ENCODE peak calls at places on chromosomes 4 and X, in ten cellular contexts. G is GM12892, K is H1, B is GM12891, F is stomach, J is upper lobe of left lung, Q is SK-N-MC, O is breast epithelium, W is esophagus muscularis mucosa, H is transverse colon. D is an unnamed sample.

GRCh38 chrX:41558531-41558930 is 111.4 kb downstream of the NYX start:
- DNase-seq in G (no peak), K (no peak), B (no peak), F (no peak), J (no peak), Q (no peak), O (no peak), W (no peak), H (no peak), D (no peak)

GRCh38 chr4:56683455-56683854 is 2.4 kb upstream of the HOPX start:
- DNase-seq in G (no peak), K (no peak), B (no peak), F (no peak), J (no peak), Q (no peak), O (no peak), W (no peak), H (no peak), D (no peak)

GRCh38 chr4:69874507-69874906 is 14.6 kb upstream of the SULT1E1 start:
- DNase-seq in G (no peak), K (no peak), B (no peak), F (no peak), J (no peak), Q (no peak), O (no peak), W (no peak), H (no peak), D (no peak)

GRCh38 chrX:111010151-111010550 is 85.8 kb upstream of the PAK3 start:
- DNase-seq in G (no peak), K (no peak), B (no peak), F (no peak), J (no peak), Q (no peak), O (no peak), W (no peak), H (no peak), D (no peak)

GRCh38 chr4:140637836-140638235 is 69.1 kb upstream of the UCP1 start:
- DNase-seq in G (no peak), K (no peak), B (no peak), F (no peak), J (no peak), Q (no peak), O (no peak), W (no peak), H (peak), D (no peak)

GRCh38 chr4:122500852-122501501 is 44.5 kb upstream of the IL2 start:
- DNase-seq in G (no peak), K (no peak), B (no peak), F (peak), J (no peak), Q (no peak), O (no peak), W (no peak), H (no peak), D (no peak)

GRCh38 chrX:73126240-73126639 is 46.9 kb upstream of the PABPC1L2A start:
- DNase-seq in G (no peak), K (no peak), B (no peak), F (no peak), J (no peak), Q (no peak), O (no peak), W (no peak), H (peak), D (no peak)

GRCh38 chr4:47668810-47669408 is 169.0 kb downstream of the CORIN start:
- DNase-seq in G (peak), K (no peak), B (no peak), F (no peak), J (no peak), Q (peak), O (no peak), W (no peak), H (no peak), D (no peak)

GRCh38 chr4:116358633-116359222 is 726.6 kb downstream of the TRAM1L1 start:
- DNase-seq in G (peak), K (peak), B (peak), F (peak), J (no peak), Q (peak), O (no peak), W (no peak), H (peak), D (no peak)

GRCh38 chr4:141022221-141022760 is 111.0 kb downstream of the RNF150 start:
- DNase-seq in G (no peak), K (no peak), B (no peak), F (no peak), J (no peak), Q (no peak), O (no peak), W (no peak), H (no peak), D (no peak)

GRCh38 chrX:107700317-107700774 is 72.0 kb downstream of the PRPS1 start:
- DNase-seq in G (no peak), K (no peak), B (no peak), F (no peak), J (no peak), Q (no peak), O (no peak), W (no peak), H (no peak), D (peak)

GRCh38 chrX:137566746-137567473 is 983 bp downstream of the ZIC3 start:
- DNase-seq in G (no peak), K (no peak), B (no peak), F (no peak), J (peak), Q (no peak), O (no peak), W (no peak), H (no peak), D (no peak)

GRCh38 chrX:97374266-97374665 is 490.6 kb downstream of the RPA4 start:
- DNase-seq in G (no peak), K (no peak), B (no peak), F (no peak), J (no peak), Q (no peak), O (no peak), W (no peak), H (no peak), D (no peak)

GRCh38 chr4:39976945-39977488 is 694 bp downstream of the PDS5A start:
- DNase-seq in G (peak), K (no peak), B (peak), F (peak), J (peak), Q (no peak), O (peak), W (no peak), H (peak), D (peak)

GRCh38 chrX:137432609-137433008 is 133.3 kb upstream of the ZIC3 start:
- DNase-seq in G (no peak), K (no peak), B (no peak), F (no peak), J (no peak), Q (no peak), O (no peak), W (no peak), H (no peak), D (no peak)

GRCh38 chr4:24482871-24483270 is 101.5 kb downstream of the DHX15 start:
- DNase-seq in G (no peak), K (no peak), B (no peak), F (no peak), J (no peak), Q (no peak), O (no peak), W (no peak), H (no peak), D (no peak)

GRCh38 chr4:185716008-185716976 is 95.7 kb downstream of the SORBS2 start:
- DNase-seq in G (no peak), K (no peak), B (no peak), F (no peak), J (no peak), Q (no peak), O (no peak), W (no peak), H (no peak), D (no peak)

GRCh38 chr4:40840985-40841571 is 91.3 kb downstream of the NSUN7 start:
- DNase-seq in G (no peak), K (peak), B (no peak), F (peak), J (no peak), Q (peak), O (peak), W (no peak), H (peak), D (peak)

DNA sequence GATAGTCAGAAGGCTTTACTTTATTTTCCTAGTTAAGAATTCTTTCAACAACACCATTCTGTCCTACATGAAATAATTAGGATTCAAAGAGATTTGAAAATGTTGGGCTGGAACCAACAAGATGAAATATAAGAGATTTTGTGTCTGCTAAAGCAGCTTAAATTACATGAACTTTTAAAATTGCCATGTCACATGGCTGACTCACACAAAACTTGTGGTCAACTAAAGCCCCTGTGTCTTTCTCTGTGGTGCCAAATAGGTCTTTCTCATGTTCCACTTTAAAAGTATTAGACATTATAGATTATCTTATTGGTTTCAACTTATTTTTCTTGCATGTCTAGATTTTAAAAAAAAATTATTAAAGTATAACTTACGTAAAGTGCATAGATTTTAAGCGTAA is 60.8 kb upstream of the FHL1 start:
- DNase-seq in G (no peak), K (no peak), B (no peak), F (no peak), J (no peak), Q (no peak), O (no peak), W (no peak), H (no peak), D (no peak)
- TF ChIP-seq POLR2AphosphoS5 in G (no peak), K (no peak), B (no peak), F (no peak), J (no peak), Q (no peak), O (no peak), W (no peak), H (no peak), D (no peak)

DNA sequence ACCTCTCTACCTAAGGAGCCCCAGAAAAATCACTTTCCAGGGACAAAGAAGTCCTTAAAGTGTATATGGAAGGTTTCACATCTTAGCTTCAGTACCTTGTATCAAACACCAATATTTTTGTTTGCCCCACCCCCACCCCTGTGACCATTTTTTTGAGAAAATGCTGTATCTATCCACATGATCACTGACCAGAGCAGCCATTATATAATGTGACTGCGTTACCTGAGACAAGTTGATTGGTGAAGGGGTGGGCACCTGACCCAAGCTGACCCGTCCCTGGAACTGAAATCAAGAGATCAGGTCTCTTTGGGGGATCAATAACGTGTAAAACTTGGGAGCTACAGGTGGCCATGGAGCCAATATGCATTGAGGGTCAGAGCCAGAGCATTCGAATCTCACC is 10.7 kb downstream of the TIFA start:
- DNase-seq in G (no peak), K (no peak), B (no peak), F (no peak), J (no peak), Q (no peak), O (no peak), W (no peak), H (no peak), D (no peak)
- TF ChIP-seq POLR2AphosphoS5 in G (peak), K (no peak), B (peak), F (no peak), J (no peak), Q (no peak), O (no peak), W (no peak), H (no peak), D (no peak)

GRCh38 chr4:26787461-26788340 is 72.9 kb upstream of the STIM2 start:
- DNase-seq in G (no peak), K (peak), B (no peak), F (peak), J (no peak), Q (no peak), O (no peak), W (no peak), H (peak), D (no peak)
- TF ChIP-seq POLR2AphosphoS5 in G (no peak), K (no peak), B (no peak), F (no peak), J (no peak), Q (no peak), O (no peak), W (no peak), H (no peak), D (no peak)

GRCh38 chr4:99323761-99324160 is 2.6 kb upstream of the ADH1B start:
- DNase-seq in G (no peak), K (no peak), B (no peak), F (no peak), J (no peak), Q (no peak), O (no peak), W (no peak), H (no peak), D (peak)
- TF ChIP-seq POLR2AphosphoS5 in G (no peak), K (no peak), B (no peak), F (peak), J (peak), Q (no peak), O (peak), W (peak), H (peak), D (peak)

GRCh38 chr4:148067307-148067916 is 335.5 kb downstream of the ARHGAP10 start:
- DNase-seq in G (no peak), K (no peak), B (no peak), F (no peak), J (no peak), Q (no peak), O (no peak), W (no peak), H (no peak), D (no peak)
- TF ChIP-seq POLR2AphosphoS5 in G (no peak), K (no peak), B (no peak), F (no peak), J (no peak), Q (no peak), O (no peak), W (no peak), H (no peak), D (no peak)

GRCh38 chr4:186845137-186845842 is 121.6 kb upstream of the FAT1 start:
- DNase-seq in G (no peak), K (no peak), B (no peak), F (no peak), J (no peak), Q (no peak), O (no peak), W (no peak), H (peak), D (peak)
- TF ChIP-seq POLR2AphosphoS5 in G (no peak), K (no peak), B (no peak), F (no peak), J (no peak), Q (no peak), O (no peak), W (no peak), H (peak), D (no peak)

GRCh38 chr4:83591730-83592129 is 55.8 kb downstream of the GPAT3 start:
- DNase-seq in G (no peak), K (no peak), B (no peak), F (no peak), J (no peak), Q (no peak), O (no peak), W (no peak), H (no peak), D (no peak)
- TF ChIP-seq POLR2AphosphoS5 in G (no peak), K (no peak), B (no peak), F (no peak), J (no peak), Q (no peak), O (no peak), W (no peak), H (no peak), D (no peak)

DNA sequence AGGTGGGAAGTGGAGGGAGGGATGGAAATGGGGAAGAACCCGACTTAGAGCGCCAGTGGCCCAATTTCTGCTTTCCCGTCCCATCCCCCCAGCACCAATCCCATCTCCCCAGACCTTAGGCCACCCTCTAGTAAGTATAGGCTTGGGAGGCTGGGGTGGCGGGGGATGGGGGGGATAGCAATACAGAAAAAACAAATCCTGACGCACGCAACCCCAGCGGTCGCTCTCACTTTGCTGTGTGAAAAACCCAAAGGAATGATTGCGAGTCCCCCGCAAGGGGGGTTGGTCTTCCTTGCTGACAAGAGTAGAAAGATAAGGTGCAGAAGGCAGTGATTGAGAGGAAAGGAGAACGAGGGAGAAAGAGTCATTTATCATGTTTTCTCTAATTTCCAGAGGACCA is 854 bp downstream of the CPE start:
- DNase-seq in G (no peak), K (no peak), B (no peak), F (no peak), J (no peak), Q (no peak), O (no peak), W (no peak), H (no peak), D (no peak)
- TF ChIP-seq POLR2AphosphoS5 in G (no peak), K (no peak), B (no peak), F (no peak), J (no peak), Q (no peak), O (no peak), W (no peak), H (no peak), D (no peak)

GRCh38 chr4:2937146-2937857 is 25.9 kb downstream of the NOP14 start:
- DNase-seq in G (no peak), K (no peak), B (no peak), F (peak), J (no peak), Q (no peak), O (peak), W (no peak), H (peak), D (peak)
- TF ChIP-seq POLR2AphosphoS5 in G (peak), K (peak), B (peak), F (no peak), J (peak), Q (no peak), O (peak), W (peak), H (no peak), D (no peak)

GRCh38 chr4:16693641-16694040 is 204.8 kb downstream of the LDB2 start:
- DNase-seq in G (no peak), K (no peak), B (no peak), F (no peak), J (no peak), Q (no peak), O (no peak), W (no peak), H (no peak), D (no peak)
- TF ChIP-seq POLR2AphosphoS5 in G (no peak), K (no peak), B (no peak), F (no peak), J (no peak), Q (no peak), O (no peak), W (no peak), H (no peak), D (no peak)

D was measured in sigmoid colon.